ENCODE peak calls at places on chromosomes 6 and 20, in five cellular contexts. One of them, this sample, is unnamed.

GRCh38 chr6:14141531-14141930 is 24.0 kb downstream of the CD83 start:
- DNase-seq in mucosa of descending colon: no peak
- DNase-seq in choroid plexus epithelial cell: no peak
- DNase-seq in GM23338: no peak
- DNase-seq in cardiac muscle cell: no peak
- DNase-seq in this sample: no peak

GRCh38 chr20:48052492-48052870 is 267.2 kb upstream of the SULF2 start:
- DNase-seq in mucosa of descending colon: no peak
- DNase-seq in choroid plexus epithelial cell: no peak
- DNase-seq in GM23338: no peak
- DNase-seq in cardiac muscle cell: no peak
- DNase-seq in this sample: peak

GRCh38 chr6:95431637-95432228 is 145.6 kb upstream of the MANEA start:
- DNase-seq in mucosa of descending colon: no peak
- DNase-seq in choroid plexus epithelial cell: peak
- DNase-seq in GM23338: peak
- DNase-seq in cardiac muscle cell: peak
- DNase-seq in this sample: peak

GRCh38 chr20:45963059-45964011 is 8.7 kb downstream of the ZNF335 start:
- DNase-seq in mucosa of descending colon: no peak
- DNase-seq in choroid plexus epithelial cell: peak
- DNase-seq in GM23338: peak
- DNase-seq in cardiac muscle cell: peak
- DNase-seq in this sample: peak

GRCh38 chr20:43248341-43248740 is 58.6 kb upstream of the PTPRT start:
- DNase-seq in mucosa of descending colon: no peak
- DNase-seq in choroid plexus epithelial cell: no peak
- DNase-seq in GM23338: no peak
- DNase-seq in cardiac muscle cell: no peak
- DNase-seq in this sample: no peak

GRCh38 chr20:4406627-4407026 is 315.1 kb upstream of the PRND start:
- DNase-seq in mucosa of descending colon: no peak
- DNase-seq in choroid plexus epithelial cell: peak
- DNase-seq in GM23338: no peak
- DNase-seq in cardiac muscle cell: no peak
- DNase-seq in this sample: peak

GRCh38 chr6:49202923-49203322 is 260.1 kb downstream of the MMUT start:
- DNase-seq in mucosa of descending colon: no peak
- DNase-seq in choroid plexus epithelial cell: peak
- DNase-seq in GM23338: no peak
- DNase-seq in cardiac muscle cell: no peak
- DNase-seq in this sample: peak

GRCh38 chr20:40532103-40532502 is 156.9 kb downstream of the MAFB start:
- DNase-seq in mucosa of descending colon: no peak
- DNase-seq in choroid plexus epithelial cell: peak
- DNase-seq in GM23338: peak
- DNase-seq in cardiac muscle cell: no peak
- DNase-seq in this sample: peak

GRCh38 chr6:87698618-87699017 is 3.4 kb downstream of the AKIRIN2 start:
- DNase-seq in mucosa of descending colon: no peak
- DNase-seq in choroid plexus epithelial cell: peak
- DNase-seq in GM23338: peak
- DNase-seq in cardiac muscle cell: no peak
- DNase-seq in this sample: peak

GRCh38 chr6:170444811-170445211 is 108.3 kb downstream of the PSMB1 start:
- DNase-seq in mucosa of descending colon: no peak
- DNase-seq in choroid plexus epithelial cell: no peak
- DNase-seq in GM23338: no peak
- DNase-seq in cardiac muscle cell: no peak
- DNase-seq in this sample: no peak

GRCh38 chr6:108395297-108395696 is 100.4 kb downstream of the AFG1L start:
- DNase-seq in mucosa of descending colon: no peak
- DNase-seq in choroid plexus epithelial cell: no peak
- DNase-seq in GM23338: no peak
- DNase-seq in cardiac muscle cell: no peak
- DNase-seq in this sample: no peak

GRCh38 chr6:90338409-90338808 is 41.8 kb upstream of the BACH2 start:
- DNase-seq in mucosa of descending colon: no peak
- DNase-seq in choroid plexus epithelial cell: peak
- DNase-seq in GM23338: no peak
- DNase-seq in cardiac muscle cell: no peak
- DNase-seq in this sample: no peak

GRCh38 chr6:170344631-170345576 is 38.3 kb downstream of the FAM120B start:
- DNase-seq in mucosa of descending colon: no peak
- DNase-seq in choroid plexus epithelial cell: peak
- DNase-seq in GM23338: no peak
- DNase-seq in cardiac muscle cell: no peak
- DNase-seq in this sample: peak

GRCh38 chr6:153625089-153625488 is 414.0 kb upstream of the OPRM1 start:
- DNase-seq in mucosa of descending colon: no peak
- DNase-seq in choroid plexus epithelial cell: peak
- DNase-seq in GM23338: peak
- DNase-seq in cardiac muscle cell: peak
- DNase-seq in this sample: no peak

GRCh38 chr20:57188576-57189079 is 77.8 kb downstream of the BMP7 start:
- DNase-seq in mucosa of descending colon: no peak
- DNase-seq in choroid plexus epithelial cell: no peak
- DNase-seq in GM23338: no peak
- DNase-seq in cardiac muscle cell: no peak
- DNase-seq in this sample: no peak

GRCh38 chr6:143745160-143746133 is 67.7 kb downstream of the PHACTR2 start:
- DNase-seq in mucosa of descending colon: no peak
- DNase-seq in choroid plexus epithelial cell: peak
- DNase-seq in GM23338: peak
- DNase-seq in cardiac muscle cell: peak
- DNase-seq in this sample: peak

GRCh38 chr20:57610261-57610952 is 9.8 kb downstream of the ZBP1 start:
- DNase-seq in mucosa of descending colon: no peak
- DNase-seq in choroid plexus epithelial cell: no peak
- DNase-seq in GM23338: no peak
- DNase-seq in cardiac muscle cell: no peak
- DNase-seq in this sample: no peak

GRCh38 chr20:50784464-50784863 is 10.4 kb upstream of the BCAS4 start:
- DNase-seq in mucosa of descending colon: no peak
- DNase-seq in choroid plexus epithelial cell: no peak
- DNase-seq in GM23338: no peak
- DNase-seq in cardiac muscle cell: no peak
- DNase-seq in this sample: no peak

GRCh38 chr6:17107768-17108325 is 6.0 kb downstream of the STMND1 start:
- DNase-seq in mucosa of descending colon: no peak
- DNase-seq in choroid plexus epithelial cell: no peak
- DNase-seq in GM23338: no peak
- DNase-seq in cardiac muscle cell: no peak
- DNase-seq in this sample: no peak

GRCh38 chr6:40387127-40387870 is 199.9 kb downstream of the LRFN2 start:
- DNase-seq in mucosa of descending colon: no peak
- DNase-seq in choroid plexus epithelial cell: no peak
- DNase-seq in GM23338: no peak
- DNase-seq in cardiac muscle cell: no peak
- DNase-seq in this sample: no peak

GRCh38 chr6:152136449-152136825 is 329.0 kb downstream of the ESR1 start:
- DNase-seq in mucosa of descending colon: no peak
- DNase-seq in choroid plexus epithelial cell: no peak
- DNase-seq in GM23338: no peak
- DNase-seq in cardiac muscle cell: no peak
- DNase-seq in this sample: no peak

GRCh38 chr6:20542927-20543602 is 8.8 kb downstream of the CDKAL1 start:
- DNase-seq in mucosa of descending colon: no peak
- DNase-seq in choroid plexus epithelial cell: peak
- DNase-seq in GM23338: no peak
- DNase-seq in cardiac muscle cell: no peak
- DNase-seq in this sample: peak

GRCh38 chr6:34990971-34991560 is 102.0 kb downstream of the ANKS1A start:
- DNase-seq in mucosa of descending colon: no peak
- DNase-seq in choroid plexus epithelial cell: peak
- DNase-seq in GM23338: no peak
- DNase-seq in cardiac muscle cell: no peak
- DNase-seq in this sample: peak

GRCh38 chr6:40350193-40350941 is 236.8 kb downstream of the LRFN2 start:
- DNase-seq in mucosa of descending colon: no peak
- DNase-seq in choroid plexus epithelial cell: no peak
- DNase-seq in GM23338: no peak
- DNase-seq in cardiac muscle cell: no peak
- DNase-seq in this sample: no peak

GRCh38 chr6:113481910-113482309 is 375.2 kb upstream of the MARCKS start:
- DNase-seq in mucosa of descending colon: no peak
- DNase-seq in choroid plexus epithelial cell: no peak
- DNase-seq in GM23338: no peak
- DNase-seq in cardiac muscle cell: no peak
- DNase-seq in this sample: no peak

GRCh38 chr6:82914511-82914910 is 151.1 kb downstream of the UBE3D start:
- DNase-seq in mucosa of descending colon: no peak
- DNase-seq in choroid plexus epithelial cell: no peak
- DNase-seq in GM23338: no peak
- DNase-seq in cardiac muscle cell: no peak
- DNase-seq in this sample: no peak

GRCh38 chr20:19975436-19975799 is 41.7 kb upstream of the NAA20 start:
- DNase-seq in mucosa of descending colon: no peak
- DNase-seq in choroid plexus epithelial cell: peak
- DNase-seq in GM23338: no peak
- DNase-seq in cardiac muscle cell: no peak
- DNase-seq in this sample: no peak

GRCh38 chr20:51454250-51454865 is 88.2 kb downstream of the NFATC2 start:
- DNase-seq in mucosa of descending colon: no peak
- DNase-seq in choroid plexus epithelial cell: no peak
- DNase-seq in GM23338: no peak
- DNase-seq in cardiac muscle cell: no peak
- DNase-seq in this sample: no peak

GRCh38 chr6:3455121-3455489 is 1.7 kb downstream of the SLC22A23 start:
- DNase-seq in mucosa of descending colon: peak
- DNase-seq in choroid plexus epithelial cell: no peak
- DNase-seq in GM23338: no peak
- DNase-seq in cardiac muscle cell: peak
- DNase-seq in this sample: no peak

GRCh38 chr6:108733706-108734105 is 114.5 kb upstream of the ARMC2 start:
- DNase-seq in mucosa of descending colon: no peak
- DNase-seq in choroid plexus epithelial cell: no peak
- DNase-seq in GM23338: no peak
- DNase-seq in cardiac muscle cell: no peak
- DNase-seq in this sample: no peak

DNA sequence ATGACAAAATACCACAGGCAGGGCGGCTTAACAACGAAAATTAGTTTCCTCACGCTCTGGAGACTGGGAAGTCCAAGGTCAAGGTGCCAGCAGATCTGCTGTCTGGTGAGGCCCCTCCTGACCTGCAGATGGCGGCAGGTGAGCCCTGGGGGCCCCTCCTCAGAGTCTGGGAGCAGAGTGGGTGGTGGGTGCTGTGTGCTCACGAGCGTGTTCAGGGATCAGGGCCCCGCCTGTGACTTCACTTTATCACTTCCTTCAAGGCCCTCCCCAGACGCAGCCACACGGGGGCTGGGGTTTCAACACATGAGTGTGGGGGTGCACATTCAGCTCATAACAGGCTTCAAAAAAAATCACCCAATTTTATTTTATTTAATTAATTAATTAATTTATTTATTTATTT is 39.3 kb downstream of the SLC2A4RG start:
- DNase-seq in mucosa of descending colon: no peak
- DNase-seq in choroid plexus epithelial cell: no peak
- DNase-seq in GM23338: no peak
- DNase-seq in cardiac muscle cell: no peak
- DNase-seq in this sample: no peak
- TF ChIP-seq CTCF in mucosa of descending colon: no peak
- TF ChIP-seq CTCF in choroid plexus epithelial cell: peak
- TF ChIP-seq CTCF in GM23338: peak
- TF ChIP-seq CTCF in cardiac muscle cell: no peak
- TF ChIP-seq CTCF in this sample: no peak

GRCh38 chr20:22862645-22863230 is 172.4 kb upstream of the SSTR4 start:
- DNase-seq in mucosa of descending colon: no peak
- DNase-seq in choroid plexus epithelial cell: no peak
- DNase-seq in GM23338: peak
- DNase-seq in cardiac muscle cell: no peak
- DNase-seq in this sample: no peak

GRCh38 chr20:22861231-22861980 is 173.7 kb upstream of the SSTR4 start:
- DNase-seq in mucosa of descending colon: no peak
- DNase-seq in choroid plexus epithelial cell: peak
- DNase-seq in GM23338: no peak
- DNase-seq in cardiac muscle cell: no peak
- DNase-seq in this sample: no peak

GRCh38 chr20:22861990-22862389 is 173.1 kb upstream of the SSTR4 start:
- DNase-seq in mucosa of descending colon: no peak
- DNase-seq in choroid plexus epithelial cell: no peak
- DNase-seq in GM23338: no peak
- DNase-seq in cardiac muscle cell: no peak
- DNase-seq in this sample: no peak

GRCh38 chr20:22866757-22867425 is 168.2 kb upstream of the SSTR4 start:
- DNase-seq in mucosa of descending colon: no peak
- DNase-seq in choroid plexus epithelial cell: peak
- DNase-seq in GM23338: no peak
- DNase-seq in cardiac muscle cell: no peak
- DNase-seq in this sample: peak

DNA sequence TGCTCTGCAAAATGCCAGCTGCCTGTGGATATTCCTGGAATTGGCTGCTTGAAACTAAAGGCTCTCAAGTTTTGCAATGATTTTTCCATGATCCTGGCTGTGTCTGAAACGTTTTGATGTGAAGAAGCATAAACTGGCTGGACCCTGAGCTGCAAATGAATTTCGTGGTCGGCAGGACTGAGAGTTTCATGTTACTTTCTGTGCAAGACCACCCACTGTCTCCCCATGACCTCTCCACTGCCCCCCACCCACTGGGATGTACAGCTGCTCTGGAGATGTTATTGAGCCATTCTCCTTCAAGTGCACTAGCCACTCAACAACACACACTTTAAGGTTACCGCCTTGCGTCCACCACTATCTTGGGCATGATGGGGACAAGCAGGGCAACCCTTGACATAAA is 171.2 kb upstream of the SSTR4 start:
- DNase-seq in mucosa of descending colon: no peak
- DNase-seq in choroid plexus epithelial cell: peak
- DNase-seq in GM23338: no peak
- DNase-seq in cardiac muscle cell: peak
- DNase-seq in this sample: no peak
- H3K4me3 ChIP-seq in mucosa of descending colon: no peak
- H3K4me3 ChIP-seq in choroid plexus epithelial cell: no peak
- H3K4me3 ChIP-seq in GM23338: no peak
- H3K4me3 ChIP-seq in cardiac muscle cell: no peak
- H3K4me3 ChIP-seq in this sample: no peak

DNA sequence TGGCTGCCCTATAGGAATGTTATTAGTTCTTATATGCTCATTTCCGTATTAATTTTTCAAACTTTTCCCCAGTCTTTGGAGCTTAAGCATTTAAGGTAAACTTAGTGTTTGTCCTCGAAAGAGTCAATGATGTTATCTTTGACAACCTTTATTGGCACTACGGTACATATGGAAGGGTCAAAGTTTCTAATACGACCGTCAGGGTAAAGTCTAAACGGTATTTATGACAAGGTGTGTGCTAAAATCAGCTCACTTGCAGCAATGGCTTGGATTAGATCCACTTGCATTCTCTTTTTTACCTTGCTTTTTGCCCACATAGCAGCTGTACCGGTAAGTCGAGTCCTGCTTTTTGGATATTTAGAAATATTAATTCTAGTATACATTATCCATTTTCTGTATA is at the start of gene MEP1A:
- DNase-seq in mucosa of descending colon: no peak
- DNase-seq in choroid plexus epithelial cell: no peak
- DNase-seq in GM23338: no peak
- DNase-seq in cardiac muscle cell: no peak
- DNase-seq in this sample: no peak
- TF ChIP-seq CTCF in mucosa of descending colon: no peak
- TF ChIP-seq CTCF in choroid plexus epithelial cell: no peak
- TF ChIP-seq CTCF in GM23338: no peak
- TF ChIP-seq CTCF in cardiac muscle cell: no peak
- TF ChIP-seq CTCF in this sample: no peak

GRCh38 chr20:49568491-49569151 is 684 bp upstream of the PTGIS start:
- DNase-seq in mucosa of descending colon: no peak
- DNase-seq in choroid plexus epithelial cell: no peak
- DNase-seq in GM23338: peak
- DNase-seq in cardiac muscle cell: no peak
- DNase-seq in this sample: peak
- H3K4me3 ChIP-seq in mucosa of descending colon: no peak
- H3K4me3 ChIP-seq in choroid plexus epithelial cell: peak
- H3K4me3 ChIP-seq in GM23338: peak
- H3K4me3 ChIP-seq in cardiac muscle cell: peak
- H3K4me3 ChIP-seq in this sample: peak

This sample was measured in fibroblast of the aortic adventitia.